ENCODE peak calls at places on chromosomes 6 and 20, in eight cellular contexts. L is stimulated activated naive CD8-positive, alpha-beta T cell treated with anti-CD3 and anti-CD28 coated beads, Interleukin-15, amount 100 ng/mL, for 72 hours; O is left cardiac atrium; C is heart right ventricle; M is activated CD8-positive, alpha-beta memory T cell treated with anti-CD3 and anti-CD28 coated beads, Interleukin-2, amount 10 ng/mL, durations not matched to agents 7 days and 5 days; N is IMR-90; Y is SK-N-SH treated with all-trans-retinoic acid at 6 μM for 48 hours; I is lower lobe of right lung. T is an unnamed sample.

GRCh38 chr20:53570446-53571276 is 23.0 kb downstream of the ZNF217 start:
- ATAC-seq in L (peak; percentile 31), O (peak; percentile 52), C (peak; percentile 85), M (no peak), N (no peak), Y (no peak), I (peak; percentile 56), T (no peak)

GRCh38 chr20:57680934-57681914 is 28.6 kb downstream of the PMEPA1 start:
- ATAC-seq in L (peak; percentile 93), O (no peak), C (no peak), M (no peak), N (no peak), Y (no peak), I (peak; percentile 18), T (peak; percentile 69)

GRCh38 chr20:48875914-48876240 is 45.6 kb upstream of the ARFGEF2 start:
- ATAC-seq in L (no peak), O (no peak), C (no peak), M (no peak), N (no peak), Y (no peak), I (no peak), T (peak; percentile 73)

GRCh38 chr20:42082611-42083010 is 464.4 kb upstream of the CHD6 start:
- ATAC-seq in L (no peak), O (peak; percentile 93), C (peak; percentile 85), M (no peak), N (no peak), Y (peak; percentile 37), I (no peak), T (no peak)

GRCh38 chr20:10438217-10438616 is 3.1 kb downstream of the SLX4IP start:
- ATAC-seq in L (no peak), O (no peak), C (no peak), M (no peak), N (no peak), Y (no peak), I (no peak), T (no peak)

GRCh38 chr6:140540743-140541142 is 1166.3 kb upstream of the CITED2 start:
- ATAC-seq in L (no peak), O (no peak), C (no peak), M (no peak), N (no peak), Y (no peak), I (no peak), T (no peak)

GRCh38 chr6:130215526-130215925 is 7.2 kb downstream of the SAMD3 start:
- ATAC-seq in L (peak; percentile 94), O (no peak), C (no peak), M (peak; percentile 82), N (no peak), Y (no peak), I (peak; percentile 30), T (no peak)

GRCh38 chr6:52610745-52611355 is 34.0 kb upstream of the TRAM2 start:
- ATAC-seq in L (no peak), O (no peak), C (no peak), M (no peak), N (peak; percentile 50), Y (peak; percentile 68), I (no peak), T (no peak)

GRCh38 chr6:20548264-20548663 is 14.0 kb downstream of the CDKAL1 start:
- ATAC-seq in L (no peak), O (no peak), C (no peak), M (no peak), N (no peak), Y (no peak), I (no peak), T (no peak)

GRCh38 chr6:17405944-17406245 is 12.5 kb downstream of the CAP2 start:
- ATAC-seq in L (no peak), O (no peak), C (no peak), M (no peak), N (no peak), Y (no peak), I (no peak), T (no peak)

GRCh38 chr6:44627091-44627878 is 239.8 kb downstream of the CDC5L start:
- ATAC-seq in L (no peak), O (peak; percentile 60), C (peak; percentile 50), M (no peak), N (no peak), Y (no peak), I (peak; percentile 73), T (peak; percentile 5)

GRCh38 chr6:149046822-149047246 is 270.7 kb upstream of the TAB2 start:
- ATAC-seq in L (no peak), O (no peak), C (no peak), M (peak; percentile 35), N (peak; percentile 51), Y (no peak), I (no peak), T (peak; percentile 78)

GRCh38 chr6:109079981-109080380 is 14.7 kb downstream of the SESN1 start:
- ATAC-seq in L (no peak), O (peak; percentile 92), C (peak; percentile 74), M (no peak), N (no peak), Y (no peak), I (no peak), T (no peak)

GRCh38 chr6:41477572-41477971 is 68.6 kb upstream of the FOXP4 start:
- ATAC-seq in L (no peak), O (peak; percentile 56), C (no peak), M (no peak), N (no peak), Y (no peak), I (no peak), T (no peak)

GRCh38 chr6:13765570-13765969 is 48.8 kb downstream of the MCUR1 start:
- ATAC-seq in L (no peak), O (no peak), C (no peak), M (no peak), N (no peak), Y (no peak), I (no peak), T (no peak)

GRCh38 chr6:119310486-119311036 is 39.0 kb downstream of the MAN1A1 start:
- ATAC-seq in L (no peak), O (peak; percentile 47), C (peak; percentile 41), M (no peak), N (peak; percentile 72), Y (peak; percentile 18), I (peak; percentile 47), T (no peak)

GRCh38 chr6:148431840-148432239 is 89.2 kb downstream of the SASH1 start:
- ATAC-seq in L (no peak), O (no peak), C (no peak), M (no peak), N (no peak), Y (no peak), I (no peak), T (no peak)

GRCh38 chr20:2305946-2306345 is 10.1 kb downstream of the TGM3 start:
- ATAC-seq in L (no peak), O (no peak), C (no peak), M (no peak), N (no peak), Y (no peak), I (no peak), T (no peak)